ENCODE peak calls at places on chromosomes 13 and 19, in six cellular contexts. One of them, this sample, is unnamed. For H3K4me1 and H3K27me3, the result is how much of the 10 kb centered on the place peaks cover.

GRCh38 chr19:47998800-47999199 is 4.4 kb downstream of the ELSPBP1 start:
- DNase-seq in heart left ventricle: no peak
- DNase-seq in left ventricle myocardium inferior: no peak
- DNase-seq in suprapubic skin: no peak
- DNase-seq in CD8-positive, alpha-beta T cell: no peak
- DNase-seq in fibroblast of lung: no peak
- DNase-seq in this sample: no peak

GRCh38 chr13:47672245-47672975 is 328.7 kb downstream of the SUCLA2 start:
- DNase-seq in heart left ventricle: no peak
- DNase-seq in left ventricle myocardium inferior: no peak
- DNase-seq in suprapubic skin: no peak
- DNase-seq in CD8-positive, alpha-beta T cell: no peak
- DNase-seq in fibroblast of lung: peak
- DNase-seq in this sample: no peak

GRCh38 chr19:47765522-47766358 is 12.8 kb upstream of the SELENOW start:
- DNase-seq in heart left ventricle: peak
- DNase-seq in left ventricle myocardium inferior: peak
- DNase-seq in suprapubic skin: no peak
- DNase-seq in CD8-positive, alpha-beta T cell: peak
- DNase-seq in fibroblast of lung: peak
- DNase-seq in this sample: peak

GRCh38 chr19:31070676-31071075 is 278.6 kb downstream of the TSHZ3 start:
- DNase-seq in heart left ventricle: no peak
- DNase-seq in left ventricle myocardium inferior: no peak
- DNase-seq in suprapubic skin: no peak
- DNase-seq in CD8-positive, alpha-beta T cell: no peak
- DNase-seq in fibroblast of lung: no peak
- DNase-seq in this sample: no peak

GRCh38 chr13:73273737-73274136 is 214.9 kb downstream of the KLF5 start:
- DNase-seq in heart left ventricle: no peak
- DNase-seq in left ventricle myocardium inferior: no peak
- DNase-seq in suprapubic skin: no peak
- DNase-seq in CD8-positive, alpha-beta T cell: no peak
- DNase-seq in fibroblast of lung: peak
- DNase-seq in this sample: no peak

GRCh38 chr19:30330266-30330665 is 41.9 kb upstream of the ZNF536 start:
- DNase-seq in heart left ventricle: no peak
- DNase-seq in left ventricle myocardium inferior: no peak
- DNase-seq in suprapubic skin: peak
- DNase-seq in CD8-positive, alpha-beta T cell: no peak
- DNase-seq in fibroblast of lung: no peak
- DNase-seq in this sample: no peak

GRCh38 chr19:38270587-38271167 is 6.3 kb downstream of the SPINT2 start:
- DNase-seq in heart left ventricle: no peak
- DNase-seq in left ventricle myocardium inferior: no peak
- DNase-seq in suprapubic skin: no peak
- DNase-seq in CD8-positive, alpha-beta T cell: no peak
- DNase-seq in fibroblast of lung: peak
- DNase-seq in this sample: no peak

GRCh38 chr19:57406516-57407123 is 4.3 kb upstream of the ZNF17 start:
- DNase-seq in heart left ventricle: peak
- DNase-seq in left ventricle myocardium inferior: peak
- DNase-seq in suprapubic skin: no peak
- DNase-seq in CD8-positive, alpha-beta T cell: peak
- DNase-seq in fibroblast of lung: peak
- DNase-seq in this sample: peak

GRCh38 chr13:95298971-95299627 is 2.2 kb downstream of the ABCC4 start:
- DNase-seq in heart left ventricle: no peak
- DNase-seq in left ventricle myocardium inferior: no peak
- DNase-seq in suprapubic skin: no peak
- DNase-seq in CD8-positive, alpha-beta T cell: no peak
- DNase-seq in fibroblast of lung: peak
- DNase-seq in this sample: no peak

GRCh38 chr19:48506138-48506733 is 5.4 kb downstream of the LMTK3 start:
- DNase-seq in heart left ventricle: no peak
- DNase-seq in left ventricle myocardium inferior: no peak
- DNase-seq in suprapubic skin: no peak
- DNase-seq in CD8-positive, alpha-beta T cell: peak
- DNase-seq in fibroblast of lung: peak
- DNase-seq in this sample: no peak

GRCh38 chr13:27915301-27916207 is 4.2 kb upstream of the PDX1 start:
- DNase-seq in heart left ventricle: no peak
- DNase-seq in left ventricle myocardium inferior: no peak
- DNase-seq in suprapubic skin: no peak
- DNase-seq in CD8-positive, alpha-beta T cell: no peak
- DNase-seq in fibroblast of lung: no peak
- DNase-seq in this sample: no peak

GRCh38 chr19:29587059-29587458 is 19.0 kb upstream of the POP4 start:
- DNase-seq in heart left ventricle: no peak
- DNase-seq in left ventricle myocardium inferior: no peak
- DNase-seq in suprapubic skin: no peak
- DNase-seq in CD8-positive, alpha-beta T cell: no peak
- DNase-seq in fibroblast of lung: no peak
- DNase-seq in this sample: no peak

GRCh38 chr13:45321230-45321629 is 19.8 kb downstream of the TPT1 start:
- DNase-seq in heart left ventricle: no peak
- DNase-seq in left ventricle myocardium inferior: no peak
- DNase-seq in suprapubic skin: no peak
- DNase-seq in CD8-positive, alpha-beta T cell: no peak
- DNase-seq in fibroblast of lung: no peak
- DNase-seq in this sample: peak

GRCh38 chr13:93640452-93640851 is 413.8 kb downstream of the GPC6 start:
- DNase-seq in heart left ventricle: no peak
- DNase-seq in left ventricle myocardium inferior: no peak
- DNase-seq in suprapubic skin: no peak
- DNase-seq in CD8-positive, alpha-beta T cell: no peak
- DNase-seq in fibroblast of lung: no peak
- DNase-seq in this sample: no peak

GRCh38 chr19:44806271-44806670 is 2.6 kb upstream of the BCAM start:
- DNase-seq in heart left ventricle: no peak
- DNase-seq in left ventricle myocardium inferior: no peak
- DNase-seq in suprapubic skin: no peak
- DNase-seq in CD8-positive, alpha-beta T cell: no peak
- DNase-seq in fibroblast of lung: no peak
- DNase-seq in this sample: no peak

GRCh38 chr19:926595-927043 is 784 bp downstream of the ARID3A start:
- DNase-seq in heart left ventricle: peak
- DNase-seq in left ventricle myocardium inferior: peak
- DNase-seq in suprapubic skin: no peak
- DNase-seq in CD8-positive, alpha-beta T cell: no peak
- DNase-seq in fibroblast of lung: no peak
- DNase-seq in this sample: peak

GRCh38 chr13:85771856-85772255 is 27.4 kb downstream of the SLITRK6 start:
- DNase-seq in heart left ventricle: no peak
- DNase-seq in left ventricle myocardium inferior: no peak
- DNase-seq in suprapubic skin: no peak
- DNase-seq in CD8-positive, alpha-beta T cell: no peak
- DNase-seq in fibroblast of lung: peak
- DNase-seq in this sample: no peak

GRCh38 chr13:72920097-72920496 is 138.2 kb downstream of the PIBF1 start:
- DNase-seq in heart left ventricle: peak
- DNase-seq in left ventricle myocardium inferior: peak
- DNase-seq in suprapubic skin: no peak
- DNase-seq in CD8-positive, alpha-beta T cell: no peak
- DNase-seq in fibroblast of lung: peak
- DNase-seq in this sample: no peak

GRCh38 chr13:29483211-29483610 is 112.3 kb downstream of the SLC7A1 start:
- DNase-seq in heart left ventricle: peak
- DNase-seq in left ventricle myocardium inferior: peak
- DNase-seq in suprapubic skin: no peak
- DNase-seq in CD8-positive, alpha-beta T cell: no peak
- DNase-seq in fibroblast of lung: no peak
- DNase-seq in this sample: no peak

GRCh38 chr13:66425741-66426140 is 804.4 kb downstream of the PCDH9 start:
- DNase-seq in heart left ventricle: no peak
- DNase-seq in left ventricle myocardium inferior: no peak
- DNase-seq in suprapubic skin: no peak
- DNase-seq in CD8-positive, alpha-beta T cell: no peak
- DNase-seq in fibroblast of lung: peak
- DNase-seq in this sample: no peak

GRCh38 chr13:32594339-32594738 is 8.1 kb downstream of the PDS5B start:
- DNase-seq in heart left ventricle: no peak
- DNase-seq in left ventricle myocardium inferior: no peak
- DNase-seq in suprapubic skin: no peak
- DNase-seq in CD8-positive, alpha-beta T cell: no peak
- DNase-seq in fibroblast of lung: peak
- DNase-seq in this sample: no peak

GRCh38 chr13:111177081-111177711 is 62.1 kb downstream of the ARHGEF7 start:
- DNase-seq in heart left ventricle: peak
- DNase-seq in left ventricle myocardium inferior: peak
- DNase-seq in suprapubic skin: no peak
- DNase-seq in CD8-positive, alpha-beta T cell: peak
- DNase-seq in fibroblast of lung: peak
- DNase-seq in this sample: no peak

GRCh38 chr13:111178417-111178816 is 63.3 kb downstream of the ARHGEF7 start:
- DNase-seq in heart left ventricle: no peak
- DNase-seq in left ventricle myocardium inferior: no peak
- DNase-seq in suprapubic skin: no peak
- DNase-seq in CD8-positive, alpha-beta T cell: no peak
- DNase-seq in fibroblast of lung: peak
- DNase-seq in this sample: no peak

GRCh38 chr13:111181977-111182376 is 66.9 kb downstream of the ARHGEF7 start:
- DNase-seq in heart left ventricle: no peak
- DNase-seq in left ventricle myocardium inferior: no peak
- DNase-seq in suprapubic skin: no peak
- DNase-seq in CD8-positive, alpha-beta T cell: no peak
- DNase-seq in fibroblast of lung: no peak
- DNase-seq in this sample: no peak

GRCh38 chr13:111177803-111178389 is 62.8 kb downstream of the ARHGEF7 start:
- DNase-seq in heart left ventricle: peak
- DNase-seq in left ventricle myocardium inferior: no peak
- DNase-seq in suprapubic skin: no peak
- DNase-seq in CD8-positive, alpha-beta T cell: no peak
- DNase-seq in fibroblast of lung: peak
- DNase-seq in this sample: no peak

DNA sequence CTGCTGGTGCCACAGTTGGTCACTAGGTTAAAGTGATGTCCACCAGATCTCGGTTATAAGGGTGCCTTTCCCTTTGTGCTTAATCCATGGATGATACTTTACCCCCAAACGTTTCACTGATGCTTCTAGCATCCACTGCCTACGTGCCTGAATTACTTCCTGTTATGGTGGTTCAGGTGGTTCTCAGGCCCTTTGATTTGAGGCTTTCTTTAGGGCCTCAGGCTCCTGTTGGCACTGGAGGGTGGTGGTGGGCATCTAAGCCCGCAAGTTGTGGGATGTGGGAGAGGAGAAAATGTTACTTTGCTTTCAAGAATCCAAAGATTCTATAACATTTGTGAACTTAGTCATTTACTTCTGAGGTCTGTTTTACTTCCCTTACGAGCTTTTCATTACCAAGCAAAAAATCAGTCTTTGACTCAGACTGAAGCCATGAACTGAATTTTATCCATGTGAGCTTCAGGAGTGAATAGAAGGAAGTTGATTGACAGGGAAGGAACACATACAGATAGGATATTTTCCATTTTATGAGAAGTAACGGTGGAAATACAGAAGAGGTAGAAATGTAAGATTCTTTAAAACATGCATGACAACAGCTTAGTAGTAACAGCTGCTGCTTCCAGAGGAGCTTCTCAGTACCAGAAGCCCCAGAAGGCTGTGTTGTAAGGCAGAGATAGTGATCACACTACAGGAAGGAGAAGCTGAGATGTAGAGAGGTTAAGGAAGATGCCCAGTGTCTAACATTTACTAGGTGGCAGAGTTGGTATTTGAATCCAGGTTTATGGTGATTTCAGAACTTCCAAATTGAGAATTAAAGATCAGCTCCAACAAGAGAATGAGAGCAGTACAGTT is 65.0 kb downstream of the ARHGEF7 start:
- DNase-seq in heart left ventricle: no peak
- DNase-seq in left ventricle myocardium inferior: no peak
- DNase-seq in suprapubic skin: no peak
- DNase-seq in CD8-positive, alpha-beta T cell: no peak
- DNase-seq in fibroblast of lung: peak
- DNase-seq in this sample: no peak
- H3K4me1 ChIP-seq in heart left ventricle: half or more
- H3K4me1 ChIP-seq in left ventricle myocardium inferior: half or more
- H3K4me1 ChIP-seq in suprapubic skin: half or more
- H3K4me1 ChIP-seq in CD8-positive, alpha-beta T cell: half or more
- H3K4me1 ChIP-seq in fibroblast of lung: under half
- H3K4me1 ChIP-seq in this sample: under half

DNA sequence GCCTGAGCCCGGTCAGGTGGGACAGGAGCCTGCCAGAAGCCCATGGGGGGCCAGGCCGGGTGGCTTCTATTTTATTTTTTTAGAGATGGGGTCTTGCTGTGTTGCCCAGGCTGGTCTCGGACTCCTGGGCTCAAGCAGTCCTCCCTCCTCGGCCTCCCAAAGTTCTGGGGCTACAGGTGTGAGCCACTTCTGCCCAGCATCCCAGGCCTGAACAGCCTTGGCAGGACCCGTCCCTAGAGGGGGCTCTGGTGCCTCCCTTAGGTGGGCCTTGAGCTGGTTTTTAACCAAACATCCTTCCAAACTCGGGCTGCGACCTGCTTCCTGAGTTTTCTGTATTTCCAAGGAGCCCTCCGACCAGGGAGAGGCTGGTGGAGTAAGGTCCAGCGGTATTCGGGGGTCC is 10.5 kb downstream of the COMP start:
- DNase-seq in heart left ventricle: no peak
- DNase-seq in left ventricle myocardium inferior: no peak
- DNase-seq in suprapubic skin: no peak
- DNase-seq in CD8-positive, alpha-beta T cell: no peak
- DNase-seq in fibroblast of lung: no peak
- DNase-seq in this sample: peak
- TF ChIP-seq CTCF in heart left ventricle: no peak
- TF ChIP-seq CTCF in left ventricle myocardium inferior: no peak
- TF ChIP-seq CTCF in suprapubic skin: no peak
- TF ChIP-seq CTCF in CD8-positive, alpha-beta T cell: no peak
- TF ChIP-seq CTCF in fibroblast of lung: no peak
- TF ChIP-seq CTCF in this sample: no peak

GRCh38 chr19:50669319-50670101 is 20.3 kb downstream of the C19orf81 start:
- DNase-seq in heart left ventricle: no peak
- DNase-seq in left ventricle myocardium inferior: no peak
- DNase-seq in suprapubic skin: no peak
- DNase-seq in CD8-positive, alpha-beta T cell: peak
- DNase-seq in fibroblast of lung: peak
- DNase-seq in this sample: no peak
- H3K27me3 ChIP-seq in heart left ventricle: under half
- H3K27me3 ChIP-seq in left ventricle myocardium inferior: half or more
- H3K27me3 ChIP-seq in suprapubic skin: half or more
- H3K27me3 ChIP-seq in CD8-positive, alpha-beta T cell: under half
- H3K27me3 ChIP-seq in fibroblast of lung: under half
- H3K27me3 ChIP-seq in this sample: under half

GRCh38 chr13:110294146-110294545 is 12.8 kb downstream of the COL4A1 start:
- DNase-seq in heart left ventricle: no peak
- DNase-seq in left ventricle myocardium inferior: no peak
- DNase-seq in suprapubic skin: no peak
- DNase-seq in CD8-positive, alpha-beta T cell: no peak
- DNase-seq in fibroblast of lung: no peak
- DNase-seq in this sample: no peak

GRCh38 chr13:110291286-110291685 is 15.7 kb downstream of the COL4A1 start:
- DNase-seq in heart left ventricle: no peak
- DNase-seq in left ventricle myocardium inferior: no peak
- DNase-seq in suprapubic skin: no peak
- DNase-seq in CD8-positive, alpha-beta T cell: no peak
- DNase-seq in fibroblast of lung: no peak
- DNase-seq in this sample: no peak

GRCh38 chr13:110293649-110294048 is 13.3 kb downstream of the COL4A1 start:
- DNase-seq in heart left ventricle: no peak
- DNase-seq in left ventricle myocardium inferior: no peak
- DNase-seq in suprapubic skin: no peak
- DNase-seq in CD8-positive, alpha-beta T cell: no peak
- DNase-seq in fibroblast of lung: no peak
- DNase-seq in this sample: no peak

GRCh38 chr13:110294624-110295023 is 12.3 kb downstream of the COL4A1 start:
- DNase-seq in heart left ventricle: no peak
- DNase-seq in left ventricle myocardium inferior: no peak
- DNase-seq in suprapubic skin: no peak
- DNase-seq in CD8-positive, alpha-beta T cell: no peak
- DNase-seq in fibroblast of lung: no peak
- DNase-seq in this sample: no peak

GRCh38 chr13:110293037-110293436 is 13.9 kb downstream of the COL4A1 start:
- DNase-seq in heart left ventricle: no peak
- DNase-seq in left ventricle myocardium inferior: no peak
- DNase-seq in suprapubic skin: no peak
- DNase-seq in CD8-positive, alpha-beta T cell: no peak
- DNase-seq in fibroblast of lung: no peak
- DNase-seq in this sample: no peak
- H3K4me1 ChIP-seq in heart left ventricle: half or more
- H3K4me1 ChIP-seq in left ventricle myocardium inferior: half or more
- H3K4me1 ChIP-seq in suprapubic skin: under half
- H3K4me1 ChIP-seq in CD8-positive, alpha-beta T cell: under half
- H3K4me1 ChIP-seq in fibroblast of lung: under half
- H3K4me1 ChIP-seq in this sample: under half

This sample was measured in left lung.